ENCODE peak calls at places on chromosome 5, in five cellular contexts. One of them, this sample, is unnamed. For H3K4me1, the result is how much of the 10 kb centered on the place peaks cover.

GRCh38 chr5:33321026-33321425 is 119.7 kb upstream of the TARS1 start:
- DNase-seq in heart left ventricle: no peak
- DNase-seq in OCI-LY7: no peak
- DNase-seq in CD8-positive, alpha-beta memory T cell: no peak
- DNase-seq in upper lobe of right lung: no peak
- DNase-seq in this sample: no peak

GRCh38 chr5:167207081-167207480 is 1084.4 kb upstream of the WWC1 start:
- DNase-seq in OCI-LY7: no peak
- DNase-seq in CD8-positive, alpha-beta memory T cell: no peak
- DNase-seq in upper lobe of right lung: no peak
- DNase-seq in heart left ventricle: no peak
- DNase-seq in this sample: no peak

GRCh38 chr5:11482011-11482410 is 422.2 kb downstream of the CTNND2 start:
- DNase-seq in upper lobe of right lung: no peak
- DNase-seq in OCI-LY7: no peak
- DNase-seq in heart left ventricle: no peak
- DNase-seq in CD8-positive, alpha-beta memory T cell: no peak
- DNase-seq in this sample: no peak

GRCh38 chr5:149304195-149305072 is 32.8 kb downstream of the AFAP1L1 start:
- DNase-seq in upper lobe of right lung: no peak
- DNase-seq in OCI-LY7: no peak
- DNase-seq in heart left ventricle: peak
- DNase-seq in CD8-positive, alpha-beta memory T cell: no peak
- DNase-seq in this sample: no peak

GRCh38 chr5:133627180-133627579 is 14.8 kb upstream of the FSTL4 start:
- DNase-seq in OCI-LY7: no peak
- DNase-seq in heart left ventricle: no peak
- DNase-seq in CD8-positive, alpha-beta memory T cell: no peak
- DNase-seq in upper lobe of right lung: no peak
- DNase-seq in this sample: no peak

GRCh38 chr5:142644640-142645361 is 41.1 kb downstream of the FGF1 start:
- DNase-seq in upper lobe of right lung: no peak
- DNase-seq in OCI-LY7: no peak
- DNase-seq in heart left ventricle: peak
- DNase-seq in CD8-positive, alpha-beta memory T cell: no peak
- DNase-seq in this sample: no peak

GRCh38 chr5:178467261-178468195 is 122.7 kb downstream of the COL23A1 start:
- DNase-seq in upper lobe of right lung: peak
- DNase-seq in OCI-LY7: no peak
- DNase-seq in heart left ventricle: peak
- DNase-seq in CD8-positive, alpha-beta memory T cell: no peak
- DNase-seq in this sample: no peak

GRCh38 chr5:150766265-150766664 is 7.4 kb upstream of the DCTN4 start:
- DNase-seq in heart left ventricle: no peak
- DNase-seq in CD8-positive, alpha-beta memory T cell: no peak
- DNase-seq in OCI-LY7: no peak
- DNase-seq in upper lobe of right lung: no peak
- DNase-seq in this sample: no peak

GRCh38 chr5:174829511-174829864 is 105.1 kb downstream of the MSX2 start:
- DNase-seq in CD8-positive, alpha-beta memory T cell: no peak
- DNase-seq in upper lobe of right lung: no peak
- DNase-seq in OCI-LY7: no peak
- DNase-seq in heart left ventricle: no peak
- DNase-seq in this sample: no peak

GRCh38 chr5:91219803-91220371 is 163.2 kb downstream of the ARRDC3 start:
- DNase-seq in OCI-LY7: peak
- DNase-seq in CD8-positive, alpha-beta memory T cell: no peak
- DNase-seq in upper lobe of right lung: no peak
- DNase-seq in heart left ventricle: peak
- DNase-seq in this sample: peak

GRCh38 chr5:4348418-4348817 is 752.8 kb downstream of the IRX1 start:
- DNase-seq in heart left ventricle: no peak
- DNase-seq in OCI-LY7: no peak
- DNase-seq in upper lobe of right lung: no peak
- DNase-seq in CD8-positive, alpha-beta memory T cell: no peak
- DNase-seq in this sample: no peak

GRCh38 chr5:14247054-14247386 is 103.9 kb downstream of the TRIO start:
- DNase-seq in upper lobe of right lung: no peak
- DNase-seq in CD8-positive, alpha-beta memory T cell: no peak
- DNase-seq in OCI-LY7: no peak
- DNase-seq in heart left ventricle: no peak
- DNase-seq in this sample: no peak

GRCh38 chr5:78360674-78361225 is 333 bp downstream of the SCAMP1 start:
- DNase-seq in CD8-positive, alpha-beta memory T cell: peak
- DNase-seq in OCI-LY7: peak
- DNase-seq in heart left ventricle: peak
- DNase-seq in upper lobe of right lung: peak
- DNase-seq in this sample: peak

GRCh38 chr5:130871346-130872086 is 293.5 kb downstream of the HINT1 start:
- DNase-seq in upper lobe of right lung: no peak
- DNase-seq in CD8-positive, alpha-beta memory T cell: peak
- DNase-seq in OCI-LY7: peak
- DNase-seq in heart left ventricle: peak
- DNase-seq in this sample: peak

GRCh38 chr5:73374520-73375235 is 73.9 kb downstream of the FOXD1 start:
- DNase-seq in OCI-LY7: no peak
- DNase-seq in heart left ventricle: no peak
- DNase-seq in upper lobe of right lung: no peak
- DNase-seq in CD8-positive, alpha-beta memory T cell: no peak
- DNase-seq in this sample: no peak

GRCh38 chr5:148910686-148911361 is 84.4 kb downstream of the ADRB2 start:
- DNase-seq in heart left ventricle: no peak
- DNase-seq in CD8-positive, alpha-beta memory T cell: no peak
- DNase-seq in OCI-LY7: no peak
- DNase-seq in upper lobe of right lung: peak
- DNase-seq in this sample: no peak

GRCh38 chr5:143108498-143109128 is 294.9 kb downstream of the NR3C1 start:
- DNase-seq in OCI-LY7: no peak
- DNase-seq in CD8-positive, alpha-beta memory T cell: no peak
- DNase-seq in upper lobe of right lung: no peak
- DNase-seq in heart left ventricle: peak
- DNase-seq in this sample: no peak

DNA sequence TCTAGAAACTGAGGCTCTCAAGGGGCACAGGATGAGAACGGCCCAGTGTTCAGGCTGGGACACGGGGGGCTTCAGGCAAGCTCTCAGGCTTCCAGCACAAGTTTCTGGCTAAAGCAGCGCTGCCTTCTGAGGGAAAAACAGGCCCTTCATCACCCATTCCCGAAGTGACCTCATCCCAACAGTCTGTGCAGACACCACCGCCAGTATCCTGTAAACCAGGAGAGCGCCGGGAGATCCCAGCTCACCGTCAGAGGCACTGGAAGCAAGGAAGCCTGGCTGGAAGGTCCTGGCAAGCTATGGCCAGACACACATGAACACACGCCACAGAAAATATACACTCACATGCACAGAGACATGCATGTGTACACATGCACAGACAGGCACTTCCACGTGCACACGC is 8.8 kb downstream of the SLC12A7 start:
- DNase-seq in CD8-positive, alpha-beta memory T cell: no peak
- DNase-seq in upper lobe of right lung: no peak
- DNase-seq in heart left ventricle: no peak
- DNase-seq in OCI-LY7: no peak
- DNase-seq in this sample: no peak
- H3K4me1 ChIP-seq in CD8-positive, alpha-beta memory T cell: half or more
- H3K4me1 ChIP-seq in upper lobe of right lung: half or more
- H3K4me1 ChIP-seq in heart left ventricle: half or more
- H3K4me1 ChIP-seq in OCI-LY7: under half
- H3K4me1 ChIP-seq in this sample: half or more

GRCh38 chr5:138651767-138652117 is 76.5 kb upstream of the HSPA9 start:
- DNase-seq in OCI-LY7: no peak
- DNase-seq in CD8-positive, alpha-beta memory T cell: no peak
- DNase-seq in upper lobe of right lung: no peak
- DNase-seq in heart left ventricle: no peak
- DNase-seq in this sample: no peak
- H3K4me3 ChIP-seq in OCI-LY7: no peak
- H3K4me3 ChIP-seq in CD8-positive, alpha-beta memory T cell: no peak
- H3K4me3 ChIP-seq in upper lobe of right lung: no peak
- H3K4me3 ChIP-seq in heart left ventricle: no peak
- H3K4me3 ChIP-seq in this sample: no peak

GRCh38 chr5:53350991-53351770 is 129.2 kb upstream of the FST start:
- DNase-seq in OCI-LY7: no peak
- DNase-seq in heart left ventricle: no peak
- DNase-seq in upper lobe of right lung: no peak
- DNase-seq in CD8-positive, alpha-beta memory T cell: no peak
- DNase-seq in this sample: no peak
- H3K27ac ChIP-seq in OCI-LY7: no peak
- H3K27ac ChIP-seq in heart left ventricle: no peak
- H3K27ac ChIP-seq in upper lobe of right lung: no peak
- H3K27ac ChIP-seq in CD8-positive, alpha-beta memory T cell: no peak
- H3K27ac ChIP-seq in this sample: no peak

GRCh38 chr5:123811771-123812170 is 299.8 kb downstream of the CSNK1G3 start:
- DNase-seq in upper lobe of right lung: no peak
- DNase-seq in CD8-positive, alpha-beta memory T cell: no peak
- DNase-seq in heart left ventricle: no peak
- DNase-seq in OCI-LY7: no peak
- DNase-seq in this sample: no peak

GRCh38 chr5:123810911-123811310 is 298.9 kb downstream of the CSNK1G3 start:
- DNase-seq in heart left ventricle: no peak
- DNase-seq in upper lobe of right lung: no peak
- DNase-seq in OCI-LY7: no peak
- DNase-seq in CD8-positive, alpha-beta memory T cell: no peak
- DNase-seq in this sample: no peak

GRCh38 chr5:123813251-123813650 is 301.3 kb downstream of the CSNK1G3 start:
- DNase-seq in upper lobe of right lung: no peak
- DNase-seq in CD8-positive, alpha-beta memory T cell: no peak
- DNase-seq in heart left ventricle: no peak
- DNase-seq in OCI-LY7: no peak
- DNase-seq in this sample: no peak

GRCh38 chr5:123814796-123815479 is 303.0 kb downstream of the CSNK1G3 start:
- DNase-seq in upper lobe of right lung: no peak
- DNase-seq in heart left ventricle: no peak
- DNase-seq in OCI-LY7: no peak
- DNase-seq in CD8-positive, alpha-beta memory T cell: no peak
- DNase-seq in this sample: no peak

DNA sequence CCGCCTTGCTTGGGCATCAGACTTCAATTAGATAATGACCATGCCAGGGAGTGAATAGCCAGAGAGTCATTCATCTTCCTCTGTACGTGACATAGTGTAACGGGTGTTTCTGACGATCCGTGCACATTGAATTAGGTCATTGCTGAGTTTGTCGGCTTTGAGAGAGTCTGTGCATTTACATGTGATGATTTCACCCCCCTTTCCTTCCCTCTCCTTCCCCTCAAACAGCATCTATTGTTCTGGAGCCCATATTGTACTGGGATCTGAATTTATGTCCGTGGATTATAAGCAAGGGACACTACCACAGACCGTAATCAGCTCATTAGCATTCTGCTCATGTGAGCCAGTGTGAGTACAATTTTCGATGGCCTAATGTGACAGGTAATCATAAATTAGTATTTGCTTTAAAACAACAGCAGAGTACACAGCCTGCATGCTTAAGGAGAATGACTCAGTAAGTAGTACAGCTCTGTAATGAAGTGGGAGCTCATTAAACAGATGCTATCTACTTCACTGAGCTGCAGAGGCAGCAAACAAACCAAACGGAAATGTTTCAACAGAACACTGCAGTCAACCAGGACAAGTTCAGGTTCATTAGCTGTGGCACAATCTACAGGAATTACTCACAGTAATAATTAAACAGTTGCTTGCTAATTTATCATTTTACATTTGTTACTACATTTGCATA is 302.1 kb downstream of the CSNK1G3 start:
- DNase-seq in CD8-positive, alpha-beta memory T cell: no peak
- DNase-seq in OCI-LY7: peak
- DNase-seq in upper lobe of right lung: no peak
- DNase-seq in heart left ventricle: no peak
- DNase-seq in this sample: no peak
- H3K4me1 ChIP-seq in CD8-positive, alpha-beta memory T cell: under half
- H3K4me1 ChIP-seq in OCI-LY7: under half
- H3K4me1 ChIP-seq in upper lobe of right lung: under half
- H3K4me1 ChIP-seq in heart left ventricle: under half
- H3K4me1 ChIP-seq in this sample: under half

GRCh38 chr5:59893061-59893435 is 478 bp downstream of the PDE4D start:
- DNase-seq in OCI-LY7: no peak
- DNase-seq in CD8-positive, alpha-beta memory T cell: no peak
- DNase-seq in upper lobe of right lung: peak
- DNase-seq in heart left ventricle: no peak
- DNase-seq in this sample: no peak

GRCh38 chr5:59897075-59897474 is 3.5 kb upstream of the PDE4D start:
- DNase-seq in heart left ventricle: no peak
- DNase-seq in CD8-positive, alpha-beta memory T cell: no peak
- DNase-seq in OCI-LY7: no peak
- DNase-seq in upper lobe of right lung: no peak
- DNase-seq in this sample: no peak

DNA sequence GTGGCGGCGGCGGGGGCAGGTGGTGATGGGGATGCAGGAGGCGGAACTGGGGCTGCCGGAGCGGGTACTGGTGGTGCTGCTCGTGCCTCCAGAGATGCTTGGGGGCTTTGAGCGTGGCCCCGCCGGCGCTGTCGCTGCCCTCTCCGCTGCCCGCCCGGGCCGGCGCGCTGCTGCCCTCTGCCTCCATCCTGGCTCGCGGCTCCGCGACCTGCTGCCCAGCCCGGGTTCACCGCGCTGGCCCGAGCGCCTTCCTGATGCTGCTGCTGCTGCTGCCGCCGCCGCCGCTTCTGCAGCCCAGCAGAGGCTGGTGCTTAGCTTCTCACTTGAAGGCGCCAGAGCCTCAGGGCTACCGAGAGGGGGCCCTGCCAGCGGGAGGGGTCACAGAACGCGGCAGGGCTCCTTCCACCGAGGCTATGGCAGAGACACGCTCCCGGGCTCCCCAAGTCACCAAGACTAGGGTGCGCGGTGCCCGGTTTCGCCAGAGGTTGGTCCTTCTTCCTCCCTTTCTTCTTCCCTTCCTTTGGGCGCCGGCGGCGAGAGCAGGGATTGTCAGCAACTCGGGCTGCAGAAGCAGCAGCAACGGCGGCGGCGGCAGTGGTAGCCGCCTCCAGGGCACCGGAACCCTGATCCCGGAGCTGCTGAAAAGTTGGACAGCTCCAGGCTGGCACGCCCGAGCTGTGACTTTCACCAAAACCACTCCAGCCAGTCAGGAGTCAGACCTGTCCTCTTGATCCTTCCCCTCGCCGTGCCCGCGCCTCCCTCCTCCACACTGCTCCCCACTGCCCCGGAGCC is at the start of gene PDE4D:
- DNase-seq in heart left ventricle: peak
- DNase-seq in upper lobe of right lung: peak
- DNase-seq in CD8-positive, alpha-beta memory T cell: no peak
- DNase-seq in OCI-LY7: no peak
- DNase-seq in this sample: no peak
- H3K4me3 ChIP-seq in heart left ventricle: peak
- H3K4me3 ChIP-seq in upper lobe of right lung: peak
- H3K4me3 ChIP-seq in CD8-positive, alpha-beta memory T cell: no peak
- H3K4me3 ChIP-seq in OCI-LY7: no peak
- H3K4me3 ChIP-seq in this sample: no peak

GRCh38 chr5:56212127-56212879 is 20.8 kb downstream of the ANKRD55 start:
- DNase-seq in OCI-LY7: no peak
- DNase-seq in upper lobe of right lung: no peak
- DNase-seq in CD8-positive, alpha-beta memory T cell: no peak
- DNase-seq in heart left ventricle: no peak
- DNase-seq in this sample: no peak
- H3K27ac ChIP-seq in OCI-LY7: no peak
- H3K27ac ChIP-seq in upper lobe of right lung: no peak
- H3K27ac ChIP-seq in CD8-positive, alpha-beta memory T cell: no peak
- H3K27ac ChIP-seq in heart left ventricle: no peak
- H3K27ac ChIP-seq in this sample: no peak

This sample was measured in CD4-positive, alpha-beta memory T cell.